ENCODE peak calls at places on chromosomes 6 and 20, in nine cellular contexts. One of them, this sample, is unnamed.

GRCh38 chr6:11606287-11606686 is 68.7 kb downstream of the TMEM170B start:
- DNase-seq in NT2/D1: no peak
- DNase-seq in activated CD8-positive, alpha-beta T cell treated with anti-CD3 and anti-CD28 coated beads, Interleukin-2, amount 10 ng/mL, durations not matched to agents 7 days and 5 days: no peak
- DNase-seq in amygdala: no peak
- DNase-seq in anterior cingulate cortex: no peak
- DNase-seq in neuronal stem cell: no peak
- DNase-seq in pancreas: no peak
- DNase-seq in CD8-positive, alpha-beta T cell: no peak
- DNase-seq in amniotic stem cell: no peak
- DNase-seq in this sample: no peak

GRCh38 chr6:83215131-83216047 is 22.2 kb downstream of the RWDD2A start:
- DNase-seq in activated CD8-positive, alpha-beta T cell treated with anti-CD3 and anti-CD28 coated beads, Interleukin-2, amount 10 ng/mL, durations not matched to agents 7 days and 5 days: peak; percentile 73
- DNase-seq in amniotic stem cell: peak; percentile 47
- DNase-seq in amygdala: peak; percentile 30
- DNase-seq in pancreas: peak; percentile 48
- DNase-seq in CD8-positive, alpha-beta T cell: peak; percentile 40
- DNase-seq in neuronal stem cell: peak; percentile 48
- DNase-seq in NT2/D1: no peak
- DNase-seq in anterior cingulate cortex: no peak
- DNase-seq in this sample: no peak

GRCh38 chr6:13027200-13027599 is 301.1 kb downstream of the TBC1D7 start:
- DNase-seq in amygdala: no peak
- DNase-seq in amniotic stem cell: no peak
- DNase-seq in anterior cingulate cortex: no peak
- DNase-seq in pancreas: no peak
- DNase-seq in activated CD8-positive, alpha-beta T cell treated with anti-CD3 and anti-CD28 coated beads, Interleukin-2, amount 10 ng/mL, durations not matched to agents 7 days and 5 days: no peak
- DNase-seq in CD8-positive, alpha-beta T cell: no peak
- DNase-seq in NT2/D1: no peak
- DNase-seq in neuronal stem cell: no peak
- DNase-seq in this sample: no peak

GRCh38 chr20:47674686-47675085 is 110.6 kb downstream of the SULF2 start:
- DNase-seq in amniotic stem cell: no peak
- DNase-seq in activated CD8-positive, alpha-beta T cell treated with anti-CD3 and anti-CD28 coated beads, Interleukin-2, amount 10 ng/mL, durations not matched to agents 7 days and 5 days: no peak
- DNase-seq in CD8-positive, alpha-beta T cell: no peak
- DNase-seq in NT2/D1: no peak
- DNase-seq in pancreas: no peak
- DNase-seq in anterior cingulate cortex: no peak
- DNase-seq in neuronal stem cell: no peak
- DNase-seq in amygdala: no peak
- DNase-seq in this sample: no peak

GRCh38 chr6:149766156-149766768 is 16.7 kb downstream of the PCMT1 start:
- DNase-seq in amygdala: no peak
- DNase-seq in pancreas: no peak
- DNase-seq in anterior cingulate cortex: no peak
- DNase-seq in NT2/D1: no peak
- DNase-seq in neuronal stem cell: no peak
- DNase-seq in CD8-positive, alpha-beta T cell: no peak
- DNase-seq in amniotic stem cell: no peak
- DNase-seq in activated CD8-positive, alpha-beta T cell treated with anti-CD3 and anti-CD28 coated beads, Interleukin-2, amount 10 ng/mL, durations not matched to agents 7 days and 5 days: no peak
- DNase-seq in this sample: no peak

GRCh38 chr6:33694401-33694931 is 17.0 kb downstream of the UQCC2 start:
- DNase-seq in amygdala: no peak
- DNase-seq in amniotic stem cell: peak; percentile 67
- DNase-seq in CD8-positive, alpha-beta T cell: peak; percentile 52
- DNase-seq in anterior cingulate cortex: no peak
- DNase-seq in pancreas: no peak
- DNase-seq in neuronal stem cell: no peak
- DNase-seq in NT2/D1: no peak
- DNase-seq in activated CD8-positive, alpha-beta T cell treated with anti-CD3 and anti-CD28 coated beads, Interleukin-2, amount 10 ng/mL, durations not matched to agents 7 days and 5 days: peak; percentile 70
- DNase-seq in this sample: no peak

GRCh38 chr6:2740601-2741000 is 10.1 kb downstream of the MYLK4 start:
- DNase-seq in NT2/D1: no peak
- DNase-seq in activated CD8-positive, alpha-beta T cell treated with anti-CD3 and anti-CD28 coated beads, Interleukin-2, amount 10 ng/mL, durations not matched to agents 7 days and 5 days: no peak
- DNase-seq in neuronal stem cell: no peak
- DNase-seq in amygdala: no peak
- DNase-seq in pancreas: no peak
- DNase-seq in amniotic stem cell: no peak
- DNase-seq in anterior cingulate cortex: no peak
- DNase-seq in CD8-positive, alpha-beta T cell: no peak
- DNase-seq in this sample: no peak

GRCh38 chr6:11855743-11856142 is 77.1 kb upstream of the ADTRP start:
- DNase-seq in CD8-positive, alpha-beta T cell: no peak
- DNase-seq in NT2/D1: no peak
- DNase-seq in amygdala: no peak
- DNase-seq in pancreas: no peak
- DNase-seq in neuronal stem cell: no peak
- DNase-seq in anterior cingulate cortex: no peak
- DNase-seq in activated CD8-positive, alpha-beta T cell treated with anti-CD3 and anti-CD28 coated beads, Interleukin-2, amount 10 ng/mL, durations not matched to agents 7 days and 5 days: no peak
- DNase-seq in amniotic stem cell: no peak
- DNase-seq in this sample: no peak

GRCh38 chr20:9218412-9219001 is 149.6 kb downstream of the PLCB4 start:
- DNase-seq in activated CD8-positive, alpha-beta T cell treated with anti-CD3 and anti-CD28 coated beads, Interleukin-2, amount 10 ng/mL, durations not matched to agents 7 days and 5 days: no peak
- DNase-seq in CD8-positive, alpha-beta T cell: no peak
- DNase-seq in pancreas: no peak
- DNase-seq in neuronal stem cell: no peak
- DNase-seq in amniotic stem cell: no peak
- DNase-seq in NT2/D1: no peak
- DNase-seq in amygdala: no peak
- DNase-seq in anterior cingulate cortex: no peak
- DNase-seq in this sample: no peak